ENCODE peak calls at places on chromosomes 7 and 10, in five cellular contexts. Q is SK-N-SH, K is hepatocyte, G is HCT116, Z is PC-3. T is an unnamed sample.

GRCh38 chr10:101903827-101904520 is 60.4 kb upstream of the KCNIP2 start:
- DNase-seq in Q (no peak), K (no peak), G (no peak), Z (no peak), T (no peak)

GRCh38 chr10:123470570-123470969 is 195.6 kb upstream of the GPR26 start:
- DNase-seq in Q (no peak), K (no peak), G (no peak), Z (no peak), T (no peak)

GRCh38 chr7:10908600-10908999 is 65.1 kb upstream of the PHF14 start:
- DNase-seq in Q (no peak), K (peak; percentile 20), G (no peak), Z (no peak), T (no peak)

GRCh38 chr10:130135676-130136213 is 446 bp upstream of the GLRX3 start:
- DNase-seq in Q (no peak), K (no peak), G (no peak), Z (no peak), T (no peak)

GRCh38 chr10:110042181-110042580 is 34.4 kb downstream of the ADD3 start:
- DNase-seq in Q (no peak), K (no peak), G (no peak), Z (no peak), T (no peak)

GRCh38 chr10:24814568-24815313 is 91.1 kb upstream of the ARHGAP21 start:
- DNase-seq in Q (no peak), K (no peak), G (peak; percentile 54), Z (peak; percentile 88), T (no peak)

GRCh38 chr10:73857446-73857845 is 16.9 kb downstream of the CAMK2G start:
- DNase-seq in Q (no peak), K (no peak), G (no peak), Z (no peak), T (no peak)

GRCh38 chr7:17013204-17013603 is 131.4 kb upstream of the AGR3 start:
- DNase-seq in Q (no peak), K (no peak), G (no peak), Z (no peak), T (no peak)

GRCh38 chr7:92621641-92622429 is 31.6 kb upstream of the FAM133B start:
- DNase-seq in Q (no peak), K (no peak), G (no peak), Z (no peak), T (peak; percentile 49)

GRCh38 chr10:110006358-110007170 is 1.2 kb upstream of the ADD3 start:
- DNase-seq in Q (peak; percentile 16), K (peak; percentile 68), G (no peak), Z (no peak), T (no peak)

GRCh38 chr7:12524794-12525386 is 45.6 kb upstream of the SCIN start:
- DNase-seq in Q (peak; percentile 47), K (peak; percentile 62), G (peak; percentile 60), Z (peak; percentile 80), T (peak; percentile 64)

GRCh38 chr10:27558612-27559020 is 54.5 kb downstream of the RAB18 start:
- DNase-seq in Q (peak; percentile 59), K (peak; percentile 76), G (peak; percentile 58), Z (peak; percentile 69), T (peak; percentile 78)

GRCh38 chr7:38215115-38215514 is 37.1 kb downstream of the STARD3NL start:
- DNase-seq in Q (no peak), K (peak; percentile 15), G (no peak), Z (no peak), T (no peak)

GRCh38 chr10:32971536-32972091 is 13.6 kb upstream of the ITGB1 start:
- DNase-seq in Q (no peak), K (peak; percentile 44), G (no peak), Z (peak; percentile 73), T (peak; percentile 52)

GRCh38 chr7:144035385-144035784 is 13.4 kb upstream of the OR2A5 start:
- DNase-seq in Q (no peak), K (no peak), G (no peak), Z (peak; percentile 57), T (no peak)

GRCh38 chr10:32788359-32788758 is 169.7 kb downstream of the ITGB1 start:
- DNase-seq in Q (no peak), K (peak; percentile 10), G (no peak), Z (no peak), T (no peak)

GRCh38 chr10:86547291-86547690 is 25.7 kb upstream of the WAPL start:
- DNase-seq in Q (no peak), K (no peak), G (no peak), Z (no peak), T (no peak)

GRCh38 chr10:86545097-86545496 is 23.5 kb upstream of the WAPL start:
- DNase-seq in Q (peak; percentile 21), K (no peak), G (no peak), Z (peak; percentile 23), T (no peak)
- H3K9me2 ChIP-seq in Q (no peaks in the 10 kb centered on the region), K (no peaks in the 10 kb centered on the region), G (no peaks in the 10 kb centered on the region), Z (no peaks in the 10 kb centered on the region), T (no peaks in the 10 kb centered on the region)

GRCh38 chr7:131897790-131898165 is 341.4 kb upstream of the PODXL start:
- DNase-seq in Q (no peak), K (no peak), G (no peak), Z (no peak), T (no peak)
- H3K9me2 ChIP-seq in Q (no peaks in the 10 kb centered on the region), K (no peaks in the 10 kb centered on the region), G (no peaks in the 10 kb centered on the region), Z (no peaks in the 10 kb centered on the region), T (no peaks in the 10 kb centered on the region)

GRCh38 chr7:131898418-131898817 is 342.0 kb upstream of the PODXL start:
- DNase-seq in Q (no peak), K (no peak), G (no peak), Z (peak; percentile 15), T (no peak)
- H3K9me2 ChIP-seq in Q (no peaks in the 10 kb centered on the region), K (no peaks in the 10 kb centered on the region), G (no peaks in the 10 kb centered on the region), Z (no peaks in the 10 kb centered on the region), T (no peaks in the 10 kb centered on the region)

DNA sequence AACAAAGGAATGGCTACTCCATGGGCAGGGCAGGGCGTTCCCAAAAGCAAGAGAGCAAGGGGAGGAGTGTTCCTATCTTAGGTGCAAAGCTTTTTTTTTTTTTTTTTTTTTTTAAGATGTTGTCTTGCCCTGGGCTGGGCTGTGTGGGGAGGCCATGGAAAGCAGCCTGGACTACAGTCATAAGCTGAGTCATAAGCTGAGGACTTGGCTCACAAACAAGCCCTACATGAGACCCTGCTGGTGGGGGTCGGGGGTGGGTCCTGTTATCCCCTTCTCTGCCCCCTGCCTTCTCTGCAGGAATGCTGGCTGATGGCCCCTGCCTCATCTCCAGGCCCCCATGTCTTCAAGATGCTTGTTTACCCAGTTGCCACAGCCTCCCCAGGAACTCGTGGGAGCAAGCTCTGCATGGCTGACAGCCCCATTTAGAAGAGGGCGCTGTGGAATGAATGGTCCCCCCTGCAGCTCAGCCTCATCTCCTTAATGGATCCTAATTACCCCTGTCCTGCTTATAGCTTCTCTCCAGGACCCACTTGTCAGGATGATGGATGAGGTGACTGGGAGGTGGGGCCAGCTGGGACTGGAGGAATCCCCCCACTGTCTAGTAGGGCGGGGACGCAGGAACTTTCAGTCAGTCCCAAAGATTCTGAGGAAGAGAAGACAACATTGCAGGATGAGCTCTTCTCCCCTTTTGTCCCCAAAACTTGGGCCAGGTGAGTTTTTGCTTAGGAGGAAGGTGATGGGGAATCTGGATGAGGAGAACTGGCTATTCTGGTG is 340.8 kb upstream of the PODXL start:
- DNase-seq in Q (peak; percentile 16), K (no peak), G (peak; percentile 12), Z (peak; percentile 62), T (no peak)
- H3K9me2 ChIP-seq in Q (no peaks in the 10 kb centered on the region), K (no peaks in the 10 kb centered on the region), G (no peaks in the 10 kb centered on the region), Z (no peaks in the 10 kb centered on the region), T (no peaks in the 10 kb centered on the region)

DNA sequence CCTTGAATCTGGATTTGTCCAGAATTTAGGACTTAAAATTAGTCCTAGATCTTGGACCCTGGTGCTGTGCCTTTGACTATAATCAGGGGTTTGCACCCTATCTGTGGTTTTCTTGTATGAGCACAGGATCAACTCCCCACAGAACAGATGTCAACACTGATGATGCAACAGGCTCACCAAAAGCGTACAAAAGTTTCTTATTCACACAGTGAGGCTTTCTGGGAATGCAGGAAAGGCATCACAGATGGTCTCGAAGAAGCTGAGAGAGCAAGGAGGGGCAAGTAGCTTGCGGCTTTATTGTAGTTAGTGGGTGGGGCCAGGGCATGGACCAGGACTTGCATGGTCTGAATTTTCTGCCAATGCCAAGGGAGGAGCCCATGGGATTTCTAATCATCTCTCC is 46.2 kb downstream of the SEC61G start:
- DNase-seq in Q (no peak), K (no peak), G (no peak), Z (no peak), T (no peak)
- H3K9me2 ChIP-seq in Q (no peaks in the 10 kb centered on the region), K (no peaks in the 10 kb centered on the region), G (no peaks in the 10 kb centered on the region), Z (no peaks in the 10 kb centered on the region), T (no peaks in the 10 kb centered on the region)

DNA sequence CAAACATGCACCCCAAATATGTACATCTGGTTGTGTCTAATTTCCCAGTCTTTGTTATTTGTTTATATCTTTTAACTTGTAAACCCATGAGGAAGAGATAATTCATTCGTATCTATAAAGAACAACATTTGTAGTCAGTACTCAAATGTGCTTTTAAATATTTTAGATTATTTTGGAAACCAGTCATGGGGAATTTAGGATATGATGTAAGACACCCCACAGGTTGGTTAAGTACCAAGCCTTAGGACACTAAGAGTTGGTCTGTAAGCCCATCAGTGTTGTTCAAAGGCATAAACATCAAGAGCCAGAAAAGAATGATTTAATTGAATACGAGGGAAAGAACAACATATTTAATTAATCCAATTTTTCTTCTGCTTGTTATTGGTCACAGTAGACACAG is 421.1 kb upstream of the SEMA3C start:
- DNase-seq in Q (no peak), K (no peak), G (no peak), Z (no peak), T (no peak)
- H3K9me2 ChIP-seq in Q (no peaks in the 10 kb centered on the region), K (no peaks in the 10 kb centered on the region), G (no peaks in the 10 kb centered on the region), Z (no peaks in the 10 kb centered on the region), T (no peaks in the 10 kb centered on the region)

DNA sequence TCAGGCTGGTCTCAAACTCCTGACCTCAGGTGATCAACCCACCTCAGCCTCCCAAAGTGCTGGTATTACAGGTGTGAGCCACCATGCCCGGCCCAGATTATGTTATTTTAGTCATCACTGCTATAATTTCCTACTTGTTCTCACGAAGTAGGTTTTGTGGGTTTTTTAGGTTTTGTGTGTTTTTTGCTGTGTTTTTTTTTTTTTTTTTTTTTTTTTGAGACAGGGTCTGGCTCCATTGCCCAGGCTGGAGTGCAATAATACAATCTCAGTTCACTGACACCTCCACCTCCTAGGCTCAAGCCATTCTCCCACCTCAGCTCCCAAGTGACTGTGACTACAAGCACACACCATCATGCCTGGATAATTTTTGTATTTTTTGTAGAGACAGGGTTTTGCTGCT is 20.9 kb upstream of the ANAPC16 start:
- DNase-seq in Q (no peak), K (no peak), G (no peak), Z (no peak), T (no peak)
- H3K9me2 ChIP-seq in Q (no peaks in the 10 kb centered on the region), K (no peaks in the 10 kb centered on the region), G (no peaks in the 10 kb centered on the region), Z (no peaks in the 10 kb centered on the region), T (no peaks in the 10 kb centered on the region)

GRCh38 chr10:125218967-125219366 is 58.6 kb upstream of the CTBP2 start:
- DNase-seq in Q (no peak), K (no peak), G (no peak), Z (no peak), T (no peak)
- H3K9me2 ChIP-seq in Q (no peaks in the 10 kb centered on the region), K (no peaks in the 10 kb centered on the region), G (no peaks in the 10 kb centered on the region), Z (no peaks in the 10 kb centered on the region), T (no peaks in the 10 kb centered on the region)